ENCODE peak calls at places on chromosome 2, in five cellular contexts. One of them, this sample, is unnamed. For H3K36me3, the result is how much of the 10 kb centered on the place peaks cover.

GRCh38 chr2:85309699-85310321 is 18.0 kb downstream of the TGOLN2 start:
- DNase-seq in lower lobe of right lung: no peak
- DNase-seq in small intestine: no peak
- DNase-seq in CD4-positive, CD25-positive, alpha-beta regulatory T cell: peak
- DNase-seq in GM23338: no peak
- DNase-seq in this sample: no peak

GRCh38 chr2:24015562-24016375 is 5.9 kb downstream of the MFSD2B start:
- DNase-seq in lower lobe of right lung: no peak
- DNase-seq in small intestine: no peak
- DNase-seq in CD4-positive, CD25-positive, alpha-beta regulatory T cell: no peak
- DNase-seq in GM23338: peak
- DNase-seq in this sample: no peak

GRCh38 chr2:41886757-41887156 is 161.1 kb upstream of the PKDCC start:
- DNase-seq in lower lobe of right lung: no peak
- DNase-seq in small intestine: no peak
- DNase-seq in CD4-positive, CD25-positive, alpha-beta regulatory T cell: no peak
- DNase-seq in GM23338: no peak
- DNase-seq in this sample: no peak

GRCh38 chr2:165593081-165593480 is 123.6 kb downstream of the CSRNP3 start:
- DNase-seq in lower lobe of right lung: no peak
- DNase-seq in small intestine: no peak
- DNase-seq in CD4-positive, CD25-positive, alpha-beta regulatory T cell: no peak
- DNase-seq in GM23338: no peak
- DNase-seq in this sample: no peak

GRCh38 chr2:102736174-102736606 is 25.6 kb upstream of the TMEM182 start:
- DNase-seq in lower lobe of right lung: no peak
- DNase-seq in small intestine: peak
- DNase-seq in CD4-positive, CD25-positive, alpha-beta regulatory T cell: no peak
- DNase-seq in GM23338: no peak
- DNase-seq in this sample: peak

GRCh38 chr2:8617048-8617447 is 64.8 kb upstream of the ID2 start:
- DNase-seq in lower lobe of right lung: peak
- DNase-seq in small intestine: no peak
- DNase-seq in CD4-positive, CD25-positive, alpha-beta regulatory T cell: no peak
- DNase-seq in GM23338: no peak
- DNase-seq in this sample: no peak

GRCh38 chr2:1808921-1809551 is 64.7 kb upstream of the PXDN start:
- DNase-seq in lower lobe of right lung: no peak
- DNase-seq in small intestine: no peak
- DNase-seq in CD4-positive, CD25-positive, alpha-beta regulatory T cell: no peak
- DNase-seq in GM23338: no peak
- DNase-seq in this sample: no peak

GRCh38 chr2:228181098-228182019 is at the start of gene SPHKAP:
- DNase-seq in lower lobe of right lung: no peak
- DNase-seq in small intestine: no peak
- DNase-seq in CD4-positive, CD25-positive, alpha-beta regulatory T cell: no peak
- DNase-seq in GM23338: peak
- DNase-seq in this sample: peak

GRCh38 chr2:83459456-83459855 is 999.6 kb downstream of the SUCLG1 start:
- DNase-seq in lower lobe of right lung: no peak
- DNase-seq in small intestine: peak
- DNase-seq in CD4-positive, CD25-positive, alpha-beta regulatory T cell: no peak
- DNase-seq in GM23338: no peak
- DNase-seq in this sample: no peak

GRCh38 chr2:145015561-145015960 is 495.6 kb upstream of the ZEB2 start:
- DNase-seq in lower lobe of right lung: no peak
- DNase-seq in small intestine: no peak
- DNase-seq in CD4-positive, CD25-positive, alpha-beta regulatory T cell: no peak
- DNase-seq in GM23338: no peak
- DNase-seq in this sample: peak

GRCh38 chr2:62938126-62938525 is 112.5 kb upstream of the OTX1 start:
- DNase-seq in lower lobe of right lung: no peak
- DNase-seq in small intestine: no peak
- DNase-seq in CD4-positive, CD25-positive, alpha-beta regulatory T cell: no peak
- DNase-seq in GM23338: no peak
- DNase-seq in this sample: no peak

GRCh38 chr2:96663829-96664228 is 21.3 kb downstream of the FER1L5 start:
- DNase-seq in lower lobe of right lung: peak
- DNase-seq in small intestine: no peak
- DNase-seq in CD4-positive, CD25-positive, alpha-beta regulatory T cell: no peak
- DNase-seq in GM23338: no peak
- DNase-seq in this sample: no peak

GRCh38 chr2:149329068-149329467 is 1.3 kb upstream of the LYPD6 start:
- DNase-seq in lower lobe of right lung: no peak
- DNase-seq in small intestine: peak
- DNase-seq in CD4-positive, CD25-positive, alpha-beta regulatory T cell: no peak
- DNase-seq in GM23338: peak
- DNase-seq in this sample: no peak

GRCh38 chr2:169452080-169452479 is 27.2 kb upstream of the BBS5 start:
- DNase-seq in lower lobe of right lung: no peak
- DNase-seq in small intestine: peak
- DNase-seq in CD4-positive, CD25-positive, alpha-beta regulatory T cell: no peak
- DNase-seq in GM23338: peak
- DNase-seq in this sample: peak

GRCh38 chr2:12774381-12774780 is 57.6 kb downstream of the TRIB2 start:
- DNase-seq in lower lobe of right lung: no peak
- DNase-seq in small intestine: no peak
- DNase-seq in CD4-positive, CD25-positive, alpha-beta regulatory T cell: no peak
- DNase-seq in GM23338: no peak
- DNase-seq in this sample: no peak

GRCh38 chr2:15582645-15583340 is 8.9 kb upstream of the DDX1 start:
- DNase-seq in lower lobe of right lung: no peak
- DNase-seq in small intestine: no peak
- DNase-seq in CD4-positive, CD25-positive, alpha-beta regulatory T cell: no peak
- DNase-seq in GM23338: no peak
- DNase-seq in this sample: no peak

GRCh38 chr2:235021752-235022151 is 69.9 kb downstream of the SH3BP4 start:
- DNase-seq in lower lobe of right lung: no peak
- DNase-seq in small intestine: no peak
- DNase-seq in CD4-positive, CD25-positive, alpha-beta regulatory T cell: no peak
- DNase-seq in GM23338: no peak
- DNase-seq in this sample: no peak

GRCh38 chr2:162029287-162029901 is 44.6 kb downstream of the DPP4 start:
- DNase-seq in lower lobe of right lung: no peak
- DNase-seq in small intestine: peak
- DNase-seq in CD4-positive, CD25-positive, alpha-beta regulatory T cell: no peak
- DNase-seq in GM23338: no peak
- DNase-seq in this sample: no peak

GRCh38 chr2:44895061-44895460 is 46.4 kb upstream of the SIX3 start:
- DNase-seq in lower lobe of right lung: no peak
- DNase-seq in small intestine: no peak
- DNase-seq in CD4-positive, CD25-positive, alpha-beta regulatory T cell: no peak
- DNase-seq in GM23338: no peak
- DNase-seq in this sample: no peak

GRCh38 chr2:109558076-109558882 is 55.5 kb downstream of the SEPTIN10 start:
- DNase-seq in lower lobe of right lung: no peak
- DNase-seq in small intestine: peak
- DNase-seq in CD4-positive, CD25-positive, alpha-beta regulatory T cell: no peak
- DNase-seq in GM23338: peak
- DNase-seq in this sample: no peak

GRCh38 chr2:109560265-109560664 is 53.5 kb downstream of the SEPTIN10 start:
- DNase-seq in lower lobe of right lung: no peak
- DNase-seq in small intestine: no peak
- DNase-seq in CD4-positive, CD25-positive, alpha-beta regulatory T cell: no peak
- DNase-seq in GM23338: no peak
- DNase-seq in this sample: no peak

GRCh38 chr2:109562421-109562820 is 51.3 kb downstream of the SEPTIN10 start:
- DNase-seq in lower lobe of right lung: no peak
- DNase-seq in small intestine: no peak
- DNase-seq in CD4-positive, CD25-positive, alpha-beta regulatory T cell: no peak
- DNase-seq in GM23338: no peak
- DNase-seq in this sample: no peak

GRCh38 chr2:109563980-109564550 is 49.7 kb downstream of the SEPTIN10 start:
- DNase-seq in lower lobe of right lung: no peak
- DNase-seq in small intestine: no peak
- DNase-seq in CD4-positive, CD25-positive, alpha-beta regulatory T cell: no peak
- DNase-seq in GM23338: no peak
- DNase-seq in this sample: no peak

DNA sequence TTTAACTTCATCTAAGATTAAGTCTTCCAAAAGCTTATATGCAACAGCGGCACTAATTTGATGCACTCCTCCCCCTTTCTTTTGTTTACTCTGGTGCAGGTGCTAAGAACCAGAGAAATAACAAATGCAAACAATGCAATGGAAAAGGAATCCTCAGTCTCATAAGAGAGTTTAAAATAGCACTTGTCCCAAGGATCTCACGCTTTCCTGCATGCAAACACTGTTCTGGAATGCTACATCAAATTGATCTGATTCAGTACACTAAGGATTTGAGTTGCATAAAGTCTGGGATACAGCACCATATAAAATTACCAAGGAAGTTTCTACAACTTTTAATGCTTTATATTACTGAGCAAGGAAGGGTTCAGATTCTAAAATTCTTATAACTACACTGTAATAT is 50.5 kb downstream of the SEPTIN10 start:
- DNase-seq in lower lobe of right lung: no peak
- DNase-seq in small intestine: no peak
- DNase-seq in CD4-positive, CD25-positive, alpha-beta regulatory T cell: no peak
- DNase-seq in GM23338: no peak
- DNase-seq in this sample: no peak
- H3K36me3 ChIP-seq in lower lobe of right lung: under half
- H3K36me3 ChIP-seq in small intestine: under half
- H3K36me3 ChIP-seq in CD4-positive, CD25-positive, alpha-beta regulatory T cell: under half
- H3K36me3 ChIP-seq in GM23338: under half
- H3K36me3 ChIP-seq in this sample: under half

GRCh38 chr2:224817676-224818075 is 101.5 kb upstream of the CCDC195 start:
- DNase-seq in lower lobe of right lung: no peak
- DNase-seq in small intestine: no peak
- DNase-seq in CD4-positive, CD25-positive, alpha-beta regulatory T cell: no peak
- DNase-seq in GM23338: no peak
- DNase-seq in this sample: no peak
- H3K36me3 ChIP-seq in lower lobe of right lung: under half
- H3K36me3 ChIP-seq in small intestine: under half
- H3K36me3 ChIP-seq in CD4-positive, CD25-positive, alpha-beta regulatory T cell: half or more
- H3K36me3 ChIP-seq in GM23338: under half
- H3K36me3 ChIP-seq in this sample: under half

GRCh38 chr2:176449852-176450251 is 180.6 kb downstream of the MTX2 start:
- DNase-seq in lower lobe of right lung: no peak
- DNase-seq in small intestine: no peak
- DNase-seq in CD4-positive, CD25-positive, alpha-beta regulatory T cell: no peak
- DNase-seq in GM23338: peak
- DNase-seq in this sample: peak
- H3K36me3 ChIP-seq in lower lobe of right lung: under half
- H3K36me3 ChIP-seq in small intestine: under half
- H3K36me3 ChIP-seq in CD4-positive, CD25-positive, alpha-beta regulatory T cell: under half
- H3K36me3 ChIP-seq in GM23338: under half
- H3K36me3 ChIP-seq in this sample: under half

GRCh38 chr2:70986499-70987189 is 8.0 kb downstream of the TEX261 start:
- DNase-seq in lower lobe of right lung: no peak
- DNase-seq in small intestine: no peak
- DNase-seq in CD4-positive, CD25-positive, alpha-beta regulatory T cell: no peak
- DNase-seq in GM23338: no peak
- DNase-seq in this sample: no peak
- H3K36me3 ChIP-seq in lower lobe of right lung: half or more
- H3K36me3 ChIP-seq in small intestine: under half
- H3K36me3 ChIP-seq in CD4-positive, CD25-positive, alpha-beta regulatory T cell: half or more
- H3K36me3 ChIP-seq in GM23338: under half
- H3K36me3 ChIP-seq in this sample: under half

GRCh38 chr2:233791151-233791882 is 13.2 kb downstream of the MROH2A start:
- DNase-seq in lower lobe of right lung: no peak
- DNase-seq in small intestine: no peak
- DNase-seq in CD4-positive, CD25-positive, alpha-beta regulatory T cell: no peak
- DNase-seq in GM23338: no peak
- DNase-seq in this sample: no peak
- H3K36me3 ChIP-seq in lower lobe of right lung: under half
- H3K36me3 ChIP-seq in small intestine: under half
- H3K36me3 ChIP-seq in CD4-positive, CD25-positive, alpha-beta regulatory T cell: under half
- H3K36me3 ChIP-seq in GM23338: under half
- H3K36me3 ChIP-seq in this sample: under half

GRCh38 chr2:241258505-241259160 is 56.8 kb downstream of the HDLBP start:
- DNase-seq in lower lobe of right lung: no peak
- DNase-seq in small intestine: no peak
- DNase-seq in CD4-positive, CD25-positive, alpha-beta regulatory T cell: no peak
- DNase-seq in GM23338: no peak
- DNase-seq in this sample: no peak

GRCh38 chr2:241254904-241255351 is 60.5 kb downstream of the HDLBP start:
- DNase-seq in lower lobe of right lung: no peak
- DNase-seq in small intestine: no peak
- DNase-seq in CD4-positive, CD25-positive, alpha-beta regulatory T cell: no peak
- DNase-seq in GM23338: no peak
- DNase-seq in this sample: no peak

GRCh38 chr2:241256168-241256545 is 59.3 kb downstream of the HDLBP start:
- DNase-seq in lower lobe of right lung: no peak
- DNase-seq in small intestine: no peak
- DNase-seq in CD4-positive, CD25-positive, alpha-beta regulatory T cell: no peak
- DNase-seq in GM23338: no peak
- DNase-seq in this sample: no peak

GRCh38 chr2:241255542-241256167 is 59.8 kb downstream of the HDLBP start:
- DNase-seq in lower lobe of right lung: no peak
- DNase-seq in small intestine: no peak
- DNase-seq in CD4-positive, CD25-positive, alpha-beta regulatory T cell: no peak
- DNase-seq in GM23338: no peak
- DNase-seq in this sample: no peak

DNA sequence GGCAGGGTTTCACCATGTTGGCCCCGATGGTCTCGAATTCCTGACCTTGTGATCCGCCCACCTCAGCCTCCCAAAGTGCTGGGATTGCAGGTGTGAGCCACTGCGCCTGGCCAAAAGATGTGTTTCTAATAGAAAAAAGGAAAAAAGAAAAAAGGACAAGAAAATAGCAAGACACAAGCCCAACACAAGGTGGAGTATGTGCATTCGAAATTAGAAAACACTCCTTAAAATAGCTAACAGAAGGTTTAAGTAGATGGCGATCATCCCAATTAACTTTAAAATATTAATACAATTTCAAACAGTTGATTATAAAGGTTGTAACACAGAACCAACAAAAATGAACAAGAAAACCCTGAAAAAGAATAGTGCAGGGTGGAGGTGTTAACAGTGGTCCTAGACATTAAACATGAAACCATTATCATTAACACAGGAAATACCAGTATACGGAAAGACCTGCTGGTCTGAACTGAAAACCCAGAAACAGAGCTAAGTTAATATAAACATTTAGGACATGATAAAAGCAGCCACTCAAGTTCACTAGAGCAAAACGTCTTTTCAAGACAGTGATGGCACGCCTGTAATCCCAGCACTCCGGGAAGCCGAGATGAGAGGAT is 57.9 kb downstream of the HDLBP start:
- DNase-seq in lower lobe of right lung: no peak
- DNase-seq in small intestine: no peak
- DNase-seq in CD4-positive, CD25-positive, alpha-beta regulatory T cell: no peak
- DNase-seq in GM23338: no peak
- DNase-seq in this sample: no peak
- H3K36me3 ChIP-seq in lower lobe of right lung: half or more
- H3K36me3 ChIP-seq in small intestine: under half
- H3K36me3 ChIP-seq in CD4-positive, CD25-positive, alpha-beta regulatory T cell: half or more
- H3K36me3 ChIP-seq in GM23338: half or more
- H3K36me3 ChIP-seq in this sample: under half

GRCh38 chr2:121705958-121706357 is 30.7 kb downstream of the NIFK start:
- DNase-seq in lower lobe of right lung: no peak
- DNase-seq in small intestine: no peak
- DNase-seq in CD4-positive, CD25-positive, alpha-beta regulatory T cell: no peak
- DNase-seq in GM23338: no peak
- DNase-seq in this sample: no peak
- H3K36me3 ChIP-seq in lower lobe of right lung: under half
- H3K36me3 ChIP-seq in small intestine: under half
- H3K36me3 ChIP-seq in CD4-positive, CD25-positive, alpha-beta regulatory T cell: under half
- H3K36me3 ChIP-seq in GM23338: under half
- H3K36me3 ChIP-seq in this sample: under half

This sample was measured in neural progenitor cell.